ENCODE peak calls at places on chromosome 16, in eight cellular contexts. A is neural crest cell; Q is SK-N-SH; O is effector CD8-positive, alpha-beta T cell; H is NCI-H2029; W is KBM-7; X is cardiac muscle cell; U is NCI-H1417. P is an unnamed sample.

GRCh38 chr16:79098897-79099296 is 501.6 kb downstream of the MAF start:
- DNase-seq in A (no peak), Q (no peak), O (no peak), H (no peak), W (no peak), X (no peak), U (no peak), P (no peak)

GRCh38 chr16:85696761-85697160 is 8.0 kb upstream of the GINS2 start:
- DNase-seq in A (no peak), Q (no peak), O (no peak), H (no peak), W (no peak), X (no peak), U (no peak), P (no peak)

GRCh38 chr16:12229759-12230594 is 253.4 kb downstream of the SNX29 start:
- DNase-seq in A (no peak), Q (no peak), O (no peak), H (peak), W (no peak), X (no peak), U (no peak), P (no peak)

GRCh38 chr16:27286446-27286845 is 17.9 kb upstream of the NSMCE1 start:
- DNase-seq in A (no peak), Q (no peak), O (no peak), H (no peak), W (peak), X (no peak), U (no peak), P (no peak)

GRCh38 chr16:23186171-23186570 is 3.6 kb downstream of the SCNN1G start:
- DNase-seq in A (no peak), Q (no peak), O (no peak), H (no peak), W (no peak), X (no peak), U (no peak), P (no peak)

GRCh38 chr16:30185683-30186421 is 2.5 kb downstream of the CORO1A start:
- DNase-seq in A (no peak), Q (peak), O (peak), H (no peak), W (peak), X (no peak), U (no peak), P (no peak)

GRCh38 chr16:53892155-53892554 is 188.2 kb downstream of the FTO start:
- DNase-seq in A (peak), Q (peak), O (no peak), H (peak), W (peak), X (peak), U (peak), P (peak)

GRCh38 chr16:87129771-87130170 is 187.4 kb downstream of the C16orf95 start:
- DNase-seq in A (no peak), Q (no peak), O (no peak), H (no peak), W (no peak), X (no peak), U (no peak), P (peak)

GRCh38 chr16:50692999-50693781 is at the start of gene NOD2:
- DNase-seq in A (no peak), Q (peak), O (no peak), H (no peak), W (no peak), X (peak), U (no peak), P (no peak)

GRCh38 chr16:24978370-24978914 is 36.7 kb downstream of the ARHGAP17 start:
- DNase-seq in A (no peak), Q (no peak), O (no peak), H (no peak), W (no peak), X (no peak), U (no peak), P (no peak)

GRCh38 chr16:2838928-2839327 is 8.8 kb downstream of the ZG16B start:
- DNase-seq in A (peak), Q (peak), O (peak), H (peak), W (peak), X (peak), U (no peak), P (peak)

GRCh38 chr16:55444754-55445485 is 34.1 kb upstream of the MMP2 start:
- DNase-seq in A (no peak), Q (no peak), O (no peak), H (no peak), W (peak), X (peak), U (no peak), P (no peak)

GRCh38 chr16:11621920-11622651 is 35.4 kb upstream of the LITAF start:
- DNase-seq in A (no peak), Q (peak), O (peak), H (no peak), W (no peak), X (no peak), U (peak), P (no peak)

GRCh38 chr16:84898447-84898846 is 78.7 kb downstream of the CRISPLD2 start:
- DNase-seq in A (no peak), Q (no peak), O (no peak), H (no peak), W (no peak), X (no peak), U (no peak), P (no peak)

GRCh38 chr16:67077871-67078270 is 31.9 kb upstream of the PHAF1 start:
- DNase-seq in A (no peak), Q (no peak), O (no peak), H (peak), W (no peak), X (no peak), U (peak), P (no peak)

GRCh38 chr16:57149391-57149790 is 36.4 kb downstream of the PSME3IP1 start:
- DNase-seq in A (no peak), Q (no peak), O (no peak), H (no peak), W (no peak), X (no peak), U (no peak), P (no peak)

GRCh38 chr16:28207425-28207824 is 4.3 kb downstream of the XPO6 start:
- DNase-seq in A (no peak), Q (no peak), O (no peak), H (no peak), W (no peak), X (no peak), U (no peak), P (no peak)

GRCh38 chr16:47732806-47733150 is 271.6 kb downstream of the PHKB start:
- DNase-seq in A (no peak), Q (no peak), O (no peak), H (no peak), W (no peak), X (no peak), U (no peak), P (no peak)

GRCh38 chr16:49855280-49855821 is 561 bp downstream of the ZNF423 start:
- DNase-seq in A (peak), Q (peak), O (peak), H (peak), W (peak), X (peak), U (no peak), P (peak)

GRCh38 chr16:10575506-10576130 is 4.8 kb downstream of the EMP2 start:
- DNase-seq in A (no peak), Q (no peak), O (no peak), H (no peak), W (peak), X (no peak), U (no peak), P (no peak)

GRCh38 chr16:26027060-26027459 is 335.3 kb downstream of the HS3ST4 start:
- DNase-seq in A (no peak), Q (no peak), O (no peak), H (peak), W (no peak), X (no peak), U (no peak), P (no peak)

GRCh38 chr16:87442581-87442966 is 50.2 kb downstream of the ZCCHC14 start:
- DNase-seq in A (no peak), Q (no peak), O (no peak), H (no peak), W (no peak), X (no peak), U (no peak), P (no peak)

GRCh38 chr16:675884-676564 is 553 bp downstream of the RHBDL1 start:
- DNase-seq in A (no peak), Q (no peak), O (no peak), H (no peak), W (no peak), X (no peak), U (no peak), P (no peak)

GRCh38 chr16:8655184-8655717 is 19.2 kb upstream of the ABAT start:
- DNase-seq in A (peak), Q (no peak), O (no peak), H (no peak), W (peak), X (peak), U (no peak), P (no peak)

GRCh38 chr16:84504420-84505248 is at the start of gene MEAK7:
- DNase-seq in A (peak), Q (peak), O (peak), H (peak), W (peak), X (peak), U (peak), P (peak)

GRCh38 chr16:27585200-27585599 is 35.3 kb downstream of the KATNIP start:
- DNase-seq in A (no peak), Q (no peak), O (no peak), H (no peak), W (no peak), X (no peak), U (no peak), P (no peak)

GRCh38 chr16:88815901-88816589 is 4.3 kb upstream of the APRT start:
- DNase-seq in A (no peak), Q (peak), O (peak), H (peak), W (peak), X (peak), U (peak), P (no peak)

GRCh38 chr16:28538733-28539596 is at the start of gene NUPR1:
- DNase-seq in A (no peak), Q (no peak), O (no peak), H (peak), W (no peak), X (no peak), U (no peak), P (no peak)

GRCh38 chr16:20064931-20065330 is 8.8 kb downstream of the GPR139 start:
- DNase-seq in A (no peak), Q (no peak), O (no peak), H (no peak), W (no peak), X (no peak), U (no peak), P (no peak)

GRCh38 chr16:71727545-71728324 is 3.2 kb upstream of the PHLPP2 start:
- DNase-seq in A (no peak), Q (no peak), O (no peak), H (no peak), W (peak), X (no peak), U (no peak), P (no peak)

GRCh38 chr16:86685071-86685470 is 106.7 kb downstream of the FOXL1 start:
- DNase-seq in A (no peak), Q (no peak), O (no peak), H (no peak), W (no peak), X (no peak), U (no peak), P (no peak)

GRCh38 chr16:79250457-79251098 is 350.0 kb downstream of the MAF start:
- DNase-seq in A (no peak), Q (no peak), O (no peak), H (no peak), W (no peak), X (no peak), U (no peak), P (no peak)

GRCh38 chr16:84044108-84044488 is 1.5 kb upstream of the SLC38A8 start:
- DNase-seq in A (no peak), Q (peak), O (no peak), H (no peak), W (peak), X (peak), U (no peak), P (peak)

GRCh38 chr16:84176192-84177053 is 10.4 kb downstream of the TAF1C start:
- DNase-seq in A (no peak), Q (no peak), O (no peak), H (no peak), W (no peak), X (no peak), U (no peak), P (no peak)

GRCh38 chr16:67151431-67152097 is 766 bp upstream of the B3GNT9 start:
- DNase-seq in A (no peak), Q (no peak), O (no peak), H (no peak), W (no peak), X (no peak), U (no peak), P (no peak)

GRCh38 chr16:81148277-81148676 is 52.1 kb upstream of the GCSH start:
- DNase-seq in A (no peak), Q (no peak), O (no peak), H (no peak), W (no peak), X (no peak), U (no peak), P (no peak)